ENCODE peak calls at places on chromosomes 16 and 17, in eight cellular contexts. G is body of pancreas, X is astrocyte of the spinal cord, N is GM13976, Q is left lung, A is ovary, O is IMR-90, K is AG04449. U is an unnamed sample.

GRCh38 chr16:19294156-19294649 is 8.7 kb downstream of the CLEC19A start:
- DNase-seq in G (peak), X (no peak), N (peak), Q (no peak), A (no peak), O (no peak), K (no peak), U (peak)

GRCh38 chr17:55774834-55775233 is 24.0 kb downstream of the PCTP start:
- DNase-seq in G (no peak), X (no peak), N (no peak), Q (peak), A (no peak), O (no peak), K (no peak), U (no peak)

GRCh38 chr16:60640038-60640437 is 1396.2 kb downstream of the CDH8 start:
- DNase-seq in G (no peak), X (no peak), N (no peak), Q (no peak), A (no peak), O (no peak), K (no peak), U (no peak)

GRCh38 chr16:69118994-69119393 is 13.4 kb downstream of the CHTF8 start:
- DNase-seq in G (peak), X (no peak), N (no peak), Q (no peak), A (no peak), O (no peak), K (no peak), U (no peak)

GRCh38 chr17:82866521-82867214 is 26.8 kb upstream of the ZNF750 start:
- DNase-seq in G (peak), X (peak), N (no peak), Q (peak), A (no peak), O (peak), K (no peak), U (no peak)

GRCh38 chr17:59753522-59754467 is 46.3 kb downstream of the VMP1 start:
- DNase-seq in G (peak), X (peak), N (peak), Q (no peak), A (no peak), O (peak), K (peak), U (peak)

GRCh38 chr16:89924298-89924924 is 1.3 kb downstream of the TUBB3 start:
- DNase-seq in G (no peak), X (peak), N (no peak), Q (peak), A (no peak), O (peak), K (no peak), U (no peak)

GRCh38 chr17:63039342-63039741 is 73.3 kb downstream of the TANC2 start:
- DNase-seq in G (no peak), X (no peak), N (no peak), Q (no peak), A (no peak), O (peak), K (no peak), U (no peak)

GRCh38 chr16:12721841-12722467 is 81.7 kb downstream of the CPPED1 start:
- DNase-seq in G (no peak), X (peak), N (no peak), Q (no peak), A (no peak), O (no peak), K (no peak), U (no peak)

GRCh38 chr17:82878545-82878944 is 38.7 kb upstream of the ZNF750 start:
- DNase-seq in G (peak), X (no peak), N (no peak), Q (no peak), A (no peak), O (no peak), K (no peak), U (no peak)

DNA sequence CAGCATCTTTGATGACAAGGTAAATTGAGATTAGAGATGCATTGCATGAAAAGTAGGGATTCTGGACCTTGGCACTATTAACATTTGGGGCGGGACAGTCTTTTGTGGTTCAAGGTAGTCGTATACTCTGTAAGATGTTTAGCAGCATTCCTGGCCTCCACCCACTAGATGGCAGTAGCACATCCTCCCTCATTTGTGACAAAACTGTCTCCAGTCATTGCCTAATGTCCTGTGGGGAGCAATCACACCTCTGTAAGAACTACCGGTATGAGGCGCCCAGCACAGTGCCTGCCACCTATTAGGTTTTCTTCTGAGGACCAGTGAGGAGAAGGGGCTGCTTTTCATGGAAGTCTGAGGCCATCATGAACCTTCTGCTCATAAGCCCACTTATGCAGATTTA is 180.8 kb downstream of the RBFOX1 start:
- DNase-seq in G (no peak), X (no peak), N (no peak), Q (no peak), A (no peak), O (no peak), K (no peak), U (no peak)
- TF ChIP-seq CTCF in G (no peak), X (no peak), N (no peak), Q (no peak), A (no peak), O (no peak), K (no peak), U (peak)

DNA sequence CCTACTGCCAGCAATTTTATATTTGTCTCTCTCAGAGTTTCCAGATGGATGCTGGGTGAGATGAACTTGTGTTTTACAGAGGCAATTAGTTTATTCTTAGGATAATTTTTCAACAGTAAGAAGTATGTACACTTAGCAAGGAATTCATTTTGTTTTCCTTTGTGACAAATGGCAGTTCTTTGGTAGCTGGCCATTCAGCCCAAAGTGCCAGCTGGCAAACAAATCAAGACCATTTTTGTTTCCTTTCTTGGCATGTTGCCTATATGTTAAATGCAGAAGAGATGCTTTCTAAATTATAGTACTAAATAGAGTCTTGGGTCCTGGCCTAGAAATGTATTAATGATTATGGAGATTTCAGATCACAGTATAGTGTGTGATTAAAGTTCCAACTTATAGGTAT is 337.1 kb downstream of the CNTNAP4 start:
- DNase-seq in G (peak), X (no peak), N (no peak), Q (no peak), A (no peak), O (no peak), K (no peak), U (no peak)
- TF ChIP-seq CTCF in G (no peak), X (no peak), N (no peak), Q (no peak), A (no peak), O (no peak), K (no peak), U (no peak)

GRCh38 chr17:42565523-42566214 is 1.2 kb upstream of the MLX start:
- DNase-seq in G (no peak), X (no peak), N (no peak), Q (no peak), A (no peak), O (no peak), K (no peak), U (no peak)

GRCh38 chr17:42566215-42566872 is 556 bp upstream of the MLX start:
- DNase-seq in G (no peak), X (no peak), N (no peak), Q (no peak), A (no peak), O (no peak), K (no peak), U (no peak)

GRCh38 chr17:42564815-42565522 is 1.9 kb upstream of the MLX start:
- DNase-seq in G (no peak), X (no peak), N (no peak), Q (no peak), A (no peak), O (no peak), K (no peak), U (no peak)

GRCh38 chr17:42568341-42569111 is 1.6 kb downstream of the MLX start:
- DNase-seq in G (no peak), X (no peak), N (no peak), Q (no peak), A (no peak), O (no peak), K (no peak), U (no peak)

DNA sequence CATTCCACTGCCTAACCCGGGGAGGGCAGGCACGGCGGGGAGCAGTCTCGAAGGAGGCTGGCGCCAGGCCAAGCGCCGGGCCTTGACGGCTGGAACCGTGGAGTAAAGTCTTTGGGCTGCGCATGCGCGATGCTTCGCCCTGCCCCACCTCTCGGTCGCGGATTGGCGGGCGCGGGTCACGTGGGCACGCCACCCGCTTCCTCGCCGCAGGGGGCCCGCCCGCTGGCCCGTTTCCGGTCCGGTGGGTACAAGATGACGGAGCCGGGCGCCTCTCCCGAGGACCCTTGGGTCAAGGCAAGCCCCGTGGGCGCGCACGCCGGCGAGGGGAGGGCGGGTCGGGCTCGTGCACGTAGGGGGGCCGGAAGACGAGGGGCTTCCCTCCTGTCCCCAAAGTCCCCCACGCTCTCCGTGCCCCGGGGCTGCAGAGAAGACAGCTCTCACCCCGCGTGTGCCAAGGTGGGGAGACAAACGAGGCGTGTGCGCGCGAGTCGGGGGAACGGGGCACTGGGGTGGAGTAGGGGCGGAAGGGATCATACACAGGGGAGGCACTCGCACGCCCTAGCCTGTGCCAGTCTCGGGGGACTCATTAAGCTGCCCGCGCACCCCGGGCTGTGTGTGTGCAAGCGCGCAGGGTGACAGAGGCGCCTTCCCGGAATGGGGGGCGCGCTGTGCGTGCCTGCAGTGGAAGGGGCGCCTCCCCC is at the start of gene MLX:
- DNase-seq in G (peak), X (peak), N (peak), Q (peak), A (peak), O (peak), K (no peak), U (peak)
- TF ChIP-seq CTCF in G (no peak), X (no peak), N (no peak), Q (no peak), A (no peak), O (no peak), K (no peak), U (no peak)

DNA sequence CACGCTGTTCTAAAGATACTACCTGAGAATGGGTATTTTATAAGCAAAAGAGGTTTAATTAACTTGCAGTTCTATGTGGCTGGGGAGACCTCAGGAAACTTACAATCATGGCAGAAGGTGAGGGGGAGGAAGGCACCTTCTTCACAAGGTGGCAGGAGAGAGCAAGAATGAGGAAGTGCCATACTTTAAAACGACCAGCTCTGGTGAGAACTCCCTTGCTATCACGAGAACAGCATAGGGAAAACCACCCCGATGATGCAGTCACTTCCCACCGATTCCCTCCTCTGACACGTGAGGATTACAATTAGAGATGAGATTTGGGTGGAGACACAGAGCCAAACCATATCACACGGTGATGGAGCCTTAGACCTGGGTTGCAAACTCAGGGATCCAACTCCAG is 317.5 kb upstream of the EEF2KMT start:
- DNase-seq in G (no peak), X (no peak), N (no peak), Q (no peak), A (no peak), O (no peak), K (no peak), U (no peak)
- TF ChIP-seq CTCF in G (no peak), X (no peak), N (no peak), Q (no peak), A (no peak), O (no peak), K (no peak), U (no peak)

GRCh38 chr16:4475880-4476790 is at the start of gene HMOX2:
- DNase-seq in G (peak), X (peak), N (peak), Q (peak), A (peak), O (peak), K (no peak), U (peak)
- TF ChIP-seq CTCF in G (peak), X (peak), N (peak), Q (peak), A (no peak), O (peak), K (peak), U (peak)

DNA sequence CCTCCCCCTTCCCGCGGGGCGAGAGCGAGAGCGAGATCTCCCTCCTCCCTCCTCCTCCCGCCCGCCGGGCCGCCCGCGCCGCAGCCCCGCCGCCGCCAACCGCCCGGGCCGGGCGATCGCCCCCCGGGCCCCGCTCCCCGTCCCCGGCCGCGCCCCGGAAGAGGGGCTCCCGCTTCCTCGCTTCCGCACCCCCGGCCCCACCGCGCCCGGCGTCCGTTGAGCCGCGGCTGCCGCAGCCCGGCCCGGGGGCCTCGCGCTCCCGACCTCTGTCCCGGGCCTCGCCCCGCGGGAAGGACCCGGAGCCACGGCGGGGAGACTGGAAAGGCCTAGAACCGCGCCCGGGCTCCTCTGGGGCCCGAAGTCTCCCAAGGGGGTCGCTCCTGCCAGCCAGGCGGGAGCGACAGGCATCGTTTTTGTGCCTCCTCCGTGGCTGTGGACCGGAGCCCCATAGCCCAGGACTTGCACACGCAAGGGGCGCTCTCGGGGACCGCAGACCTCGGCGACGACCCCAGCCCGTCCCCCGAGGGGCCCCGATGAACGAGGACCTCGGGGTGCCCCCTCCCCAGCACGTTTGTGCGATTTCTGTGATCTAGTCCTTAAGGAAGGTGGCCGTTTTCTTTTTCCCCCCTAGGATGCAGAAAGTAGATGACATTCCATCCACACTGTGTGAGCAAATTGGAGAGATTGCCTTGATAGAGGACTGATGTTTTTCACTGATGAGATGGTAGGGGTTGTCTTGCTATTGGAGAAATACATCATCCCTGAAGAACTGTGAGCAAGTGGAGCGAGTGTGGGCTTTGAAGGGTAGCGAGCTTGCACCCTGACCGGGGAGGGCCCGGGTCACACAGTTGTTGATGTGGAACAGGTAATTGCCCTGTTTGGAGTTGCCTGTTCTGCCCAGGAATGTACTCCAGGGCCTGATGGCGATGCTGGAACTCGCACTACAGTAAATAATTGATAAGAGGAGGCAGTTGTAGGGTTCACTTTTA is 610 bp downstream of the BANP start:
- DNase-seq in G (no peak), X (no peak), N (no peak), Q (peak), A (no peak), O (no peak), K (no peak), U (peak)
- TF ChIP-seq CTCF in G (no peak), X (peak), N (no peak), Q (no peak), A (no peak), O (peak), K (peak), U (peak)

GRCh38 chr16:30429418-30429677 is 482 bp downstream of the DCTPP1 start:
- DNase-seq in G (no peak), X (no peak), N (peak), Q (no peak), A (no peak), O (no peak), K (no peak), U (no peak)

GRCh38 chr16:30428055-30428454 is 1.8 kb downstream of the DCTPP1 start:
- DNase-seq in G (no peak), X (no peak), N (no peak), Q (no peak), A (no peak), O (no peak), K (no peak), U (no peak)

GRCh38 chr16:30434852-30435251 is 5.0 kb upstream of the DCTPP1 start:
- DNase-seq in G (no peak), X (no peak), N (no peak), Q (no peak), A (no peak), O (no peak), K (no peak), U (no peak)

GRCh38 chr16:30429678-30430427 is at the start of gene DCTPP1:
- DNase-seq in G (peak), X (peak), N (peak), Q (peak), A (peak), O (peak), K (peak), U (peak)

DNA sequence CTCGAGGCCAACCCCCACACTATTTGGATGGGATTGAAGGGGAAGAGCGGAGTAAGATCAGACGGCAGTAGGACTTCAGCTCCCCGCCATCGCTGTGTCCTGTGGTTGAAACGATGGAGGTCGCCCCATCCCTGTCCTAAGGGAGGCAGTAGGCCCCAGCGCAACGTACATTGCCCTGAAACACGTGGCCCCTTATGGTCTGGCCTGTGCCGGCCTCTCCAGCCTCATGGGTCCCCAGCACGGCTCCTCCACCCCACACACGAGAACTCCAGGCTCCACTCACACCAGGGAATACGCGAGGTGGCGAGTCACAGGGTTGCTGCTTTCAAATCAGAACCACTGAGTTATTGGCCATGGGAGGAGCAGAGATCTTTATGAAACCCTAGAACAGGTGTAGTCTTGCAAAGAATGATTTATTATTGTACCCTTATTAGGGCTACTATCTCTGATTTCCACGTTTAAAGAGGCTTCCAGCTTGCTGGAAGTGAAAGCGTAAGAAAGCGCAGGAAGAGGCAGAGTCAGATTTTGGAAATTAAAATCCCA is 669 bp upstream of the DCTPP1 start:
- DNase-seq in G (no peak), X (no peak), N (no peak), Q (peak), A (peak), O (no peak), K (no peak), U (no peak)
- TF ChIP-seq CTCF in G (no peak), X (no peak), N (no peak), Q (no peak), A (no peak), O (no peak), K (no peak), U (no peak)

DNA sequence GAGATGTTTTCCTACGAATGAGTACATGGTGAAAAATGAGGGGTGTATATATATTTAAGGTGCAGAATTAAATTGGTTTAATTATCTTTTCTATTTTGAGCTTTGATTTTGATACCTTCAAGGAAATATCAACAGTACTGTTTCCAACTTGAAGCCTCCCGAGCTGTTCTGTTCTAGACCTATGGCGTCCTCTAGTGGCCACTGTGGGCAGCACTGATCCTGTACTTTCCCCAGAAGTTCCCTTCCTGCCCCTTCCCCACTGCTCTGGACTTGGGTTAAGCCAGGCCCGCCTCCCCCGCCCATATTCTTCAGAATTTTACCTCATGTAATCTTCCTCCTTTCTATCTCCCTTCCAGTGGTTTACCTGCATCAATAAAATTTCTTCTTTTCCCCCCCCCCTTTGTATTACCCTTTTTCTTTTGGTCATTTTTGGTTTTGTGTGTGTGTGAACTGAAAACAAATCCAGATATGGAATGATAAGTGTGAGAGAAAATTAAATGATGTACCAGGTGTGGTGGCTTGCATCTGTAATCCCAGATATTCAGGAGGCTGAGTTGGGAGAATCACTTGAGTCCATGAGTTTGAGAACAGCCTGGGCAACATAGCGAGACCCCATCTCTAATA is 1643.5 kb downstream of the TP53TG3F start:
- DNase-seq in G (no peak), X (no peak), N (no peak), Q (no peak), A (no peak), O (no peak), K (no peak), U (no peak)
- TF ChIP-seq CTCF in G (no peak), X (peak), N (no peak), Q (no peak), A (no peak), O (no peak), K (no peak), U (peak)

GRCh38 chr16:85978976-85979375 is 80.0 kb downstream of the IRF8 start:
- DNase-seq in G (no peak), X (no peak), N (no peak), Q (no peak), A (no peak), O (no peak), K (no peak), U (no peak)
- TF ChIP-seq CTCF in G (no peak), X (no peak), N (no peak), Q (no peak), A (no peak), O (no peak), K (no peak), U (no peak)

U was measured in GM06990.